ENCODE peak calls at places on chromosome 21, in nine cellular contexts. Y is endothelial cell; U is HT-29; O is AG09319; A is activated T-helper 2 cell treated with anti-CD3 and anti-CD28 coated beads, Interferon-gamma antibody, Interleukin-2, Interleukin-4, amounts not matched to agents 10 μg/mL and 5 μg/mL and 100 μg/mL, durations not matched to agents 14 hours and 24 hours and 36 hours; H is CD4-positive, alpha-beta T cell; D is EL; Z is A673; P is GM06990. V is an unnamed sample.

GRCh38 chr21:40165671-40166070 is 298.4 kb downstream of the PCP4 start:
- DNase-seq in O (no peak), U (no peak), D (no peak), Z (no peak), H (no peak), Y (no peak), P (no peak), A (no peak), V (no peak)

GRCh38 chr21:31176725-31177124 is 138.4 kb upstream of the KRTAP19-8 start:
- DNase-seq in H (no peak), A (no peak), Y (no peak), O (no peak), D (no peak), Z (no peak), U (no peak), P (no peak), V (no peak)

GRCh38 chr21:28138272-28138671 is 854.4 kb downstream of the LTN1 start:
- DNase-seq in Y (no peak), Z (no peak), H (no peak), U (no peak), O (no peak), A (no peak), P (no peak), D (peak), V (no peak)

GRCh38 chr21:33682992-33683627 is 40.8 kb downstream of the ITSN1 start:
- DNase-seq in A (no peak), P (no peak), D (peak), Y (no peak), Z (peak), O (no peak), U (peak), H (no peak), V (peak)

GRCh38 chr21:25307489-25307888 is 299.8 kb downstream of the MRPL39 start:
- DNase-seq in A (no peak), Z (no peak), U (no peak), D (peak), P (no peak), O (no peak), H (no peak), Y (no peak), V (no peak)

GRCh38 chr21:45950740-45951515 is 30.6 kb upstream of the COL6A1 start:
- DNase-seq in P (no peak), U (no peak), H (no peak), O (no peak), Y (no peak), Z (peak), D (peak), A (no peak), V (no peak)

GRCh38 chr21:38503588-38503987 is 5.3 kb upstream of the ERG start:
- DNase-seq in A (no peak), Z (peak), P (no peak), O (no peak), U (no peak), H (no peak), D (peak), Y (peak), V (no peak)

GRCh38 chr21:28828981-28829380 is 163.7 kb downstream of the LTN1 start:
- DNase-seq in P (no peak), Y (no peak), D (no peak), H (no peak), Z (no peak), A (no peak), O (no peak), U (no peak), V (no peak)

GRCh38 chr21:29893687-29894086 is 46.1 kb downstream of the GRIK1 start:
- DNase-seq in U (no peak), Y (no peak), O (no peak), P (no peak), H (no peak), Z (no peak), A (no peak), D (no peak), V (no peak)

GRCh38 chr21:43269461-43269860 is 100.7 kb downstream of the CRYAA start:
- DNase-seq in Z (peak), D (no peak), H (peak), U (no peak), Y (peak), P (peak), O (no peak), A (no peak), V (no peak)

GRCh38 chr21:38825269-38825668 is 19.5 kb downstream of the ETS2 start:
- DNase-seq in H (no peak), A (no peak), Z (no peak), U (peak), D (no peak), Y (no peak), P (no peak), O (no peak), V (no peak)

GRCh38 chr21:42061866-42062542 is 9.1 kb upstream of the UMODL1 start:
- DNase-seq in P (no peak), Z (no peak), U (no peak), Y (no peak), O (no peak), H (no peak), A (peak), D (no peak), V (no peak)

GRCh38 chr21:37071561-37072238 is 1.2 kb downstream of the PIGP start:
- DNase-seq in Z (peak), H (no peak), A (no peak), U (no peak), D (peak), Y (no peak), P (peak), O (peak), V (no peak)

GRCh38 chr21:42737969-42738590 is 84.7 kb downstream of the PDE9A start:
- DNase-seq in H (peak), Z (no peak), U (peak), A (no peak), D (no peak), Y (no peak), O (no peak), P (peak), V (no peak)

GRCh38 chr21:34072145-34073031 is 990 bp upstream of the MRPS6 start:
- DNase-seq in A (no peak), Z (no peak), H (no peak), U (no peak), D (peak), Y (no peak), O (no peak), P (peak), V (no peak)

GRCh38 chr21:34343347-34344057 is 20.3 kb upstream of the KCNE2 start:
- DNase-seq in A (no peak), U (no peak), H (no peak), D (no peak), Y (no peak), P (no peak), Z (no peak), O (no peak), V (no peak)

GRCh38 chr21:38863843-38864363 is 58.2 kb downstream of the ETS2 start:
- DNase-seq in A (no peak), Z (no peak), P (no peak), U (no peak), H (no peak), Y (no peak), D (no peak), O (no peak), V (no peak)

GRCh38 chr21:45640888-45641479 is 2.5 kb upstream of the PCBP3 start:
- DNase-seq in Z (peak), O (peak), U (no peak), D (peak), P (no peak), H (no peak), A (no peak), Y (peak), V (peak)

GRCh38 chr21:35850542-35851103 is 209.7 kb downstream of the SETD4 start:
- DNase-seq in O (no peak), D (peak), Z (no peak), Y (no peak), H (no peak), P (peak), U (no peak), A (no peak), V (no peak)

GRCh38 chr21:44932366-44933181 is 7.3 kb upstream of the SLX9 start:
- DNase-seq in Y (peak), A (peak), H (peak), P (peak), Z (peak), U (no peak), D (no peak), O (no peak), V (no peak)

GRCh38 chr21:36976882-36977651 is 10.6 kb upstream of the HLCS start:
- DNase-seq in P (peak), H (no peak), A (no peak), Y (peak), D (peak), O (peak), Z (peak), U (peak), V (peak)

GRCh38 chr21:33674226-33674625 is 31.9 kb downstream of the ITSN1 start:
- DNase-seq in D (no peak), A (no peak), P (no peak), Y (no peak), H (no peak), O (no peak), Z (no peak), U (no peak), V (no peak)

GRCh38 chr21:18716578-18717138 is 313.1 kb upstream of the TMPRSS15 start:
- DNase-seq in O (no peak), H (no peak), Y (no peak), Z (peak), D (no peak), U (no peak), P (no peak), A (no peak), V (no peak)

GRCh38 chr21:45377866-45378257 is 27.1 kb upstream of the COL18A1 start:
- DNase-seq in D (no peak), Z (no peak), U (no peak), P (no peak), Y (no peak), A (no peak), H (no peak), O (no peak), V (no peak)

GRCh38 chr21:22421416-22422190 is 1423.4 kb downstream of the NCAM2 start:
- DNase-seq in D (no peak), O (no peak), U (no peak), A (no peak), Y (no peak), H (no peak), P (no peak), Z (no peak), V (no peak)

GRCh38 chr21:33241846-33242245 is 12.1 kb downstream of the IFNAR2 start:
- DNase-seq in Z (peak), H (no peak), Y (no peak), A (no peak), O (no peak), D (no peak), U (no peak), P (no peak), V (no peak)

GRCh38 chr21:42746593-42747266 is 93.3 kb downstream of the PDE9A start:
- DNase-seq in P (no peak), O (no peak), Z (no peak), H (peak), U (no peak), D (no peak), Y (no peak), A (no peak), V (no peak)

GRCh38 chr21:35314896-35315582 is 265.9 kb upstream of the RUNX1 start:
- DNase-seq in D (no peak), P (no peak), Y (no peak), Z (no peak), U (no peak), O (no peak), H (no peak), A (no peak), V (no peak)

GRCh38 chr21:9772348-9772672 is 749.1 kb upstream of the TPTE start:
- DNase-seq in D (no peak), Z (no peak), Y (no peak), P (no peak), A (no peak), U (no peak), H (no peak), O (no peak), V (no peak)

GRCh38 chr21:41622831-41623548 is 115.0 kb upstream of the TMPRSS2 start:
- DNase-seq in U (no peak), H (no peak), P (no peak), O (no peak), Y (no peak), A (no peak), Z (no peak), D (peak), V (no peak)

GRCh38 chr21:41477641-41478318 is 30.2 kb downstream of the TMPRSS2 start:
- DNase-seq in O (no peak), Z (no peak), Y (no peak), H (no peak), P (no peak), A (no peak), U (peak), D (no peak), V (no peak)

GRCh38 chr21:16572032-16572431 is 842.2 kb downstream of the USP25 start:
- DNase-seq in H (no peak), D (peak), Y (no peak), Z (no peak), O (no peak), A (no peak), U (no peak), P (no peak), V (no peak)

V was measured in NCI-H460.